ENCODE peak calls at places on chromosome 22, in four cellular contexts. One of them, this sample, is unnamed. For H3K36me3, the result is how much of the 10 kb centered on the place peaks cover.

GRCh38 chr22:43500792-43501785 is 89.3 kb downstream of the MPPED1 start:
- DNase-seq in neural progenitor cell: no peak
- DNase-seq in psoas muscle: no peak
- DNase-seq in right lobe of liver: no peak
- DNase-seq in this sample: no peak

GRCh38 chr22:23569716-23570115 is 10.4 kb downstream of the IGLL1 start:
- DNase-seq in neural progenitor cell: no peak
- DNase-seq in psoas muscle: peak
- DNase-seq in right lobe of liver: no peak
- DNase-seq in this sample: no peak

GRCh38 chr22:38260760-38261477 is 11.9 kb downstream of the TMEM184B start:
- DNase-seq in neural progenitor cell: peak
- DNase-seq in psoas muscle: no peak
- DNase-seq in right lobe of liver: no peak
- DNase-seq in this sample: no peak

GRCh38 chr22:44442186-44442465 is 55.9 kb downstream of the RTL6 start:
- DNase-seq in neural progenitor cell: no peak
- DNase-seq in psoas muscle: no peak
- DNase-seq in right lobe of liver: no peak
- DNase-seq in this sample: no peak

GRCh38 chr22:41831828-41832552 is 915 bp upstream of the SREBF2 start:
- DNase-seq in neural progenitor cell: no peak
- DNase-seq in psoas muscle: no peak
- DNase-seq in right lobe of liver: peak
- DNase-seq in this sample: no peak

GRCh38 chr22:50434849-50435700 is 39.8 kb downstream of the SBF1 start:
- DNase-seq in neural progenitor cell: no peak
- DNase-seq in psoas muscle: peak
- DNase-seq in right lobe of liver: peak
- DNase-seq in this sample: no peak

GRCh38 chr22:18987765-18988164 is 51.7 kb upstream of the PRODH start:
- DNase-seq in neural progenitor cell: peak
- DNase-seq in psoas muscle: no peak
- DNase-seq in right lobe of liver: peak
- DNase-seq in this sample: no peak

GRCh38 chr22:50529416-50530279 is at the start of gene TYMP:
- DNase-seq in neural progenitor cell: peak
- DNase-seq in psoas muscle: peak
- DNase-seq in right lobe of liver: peak
- DNase-seq in this sample: peak

DNA sequence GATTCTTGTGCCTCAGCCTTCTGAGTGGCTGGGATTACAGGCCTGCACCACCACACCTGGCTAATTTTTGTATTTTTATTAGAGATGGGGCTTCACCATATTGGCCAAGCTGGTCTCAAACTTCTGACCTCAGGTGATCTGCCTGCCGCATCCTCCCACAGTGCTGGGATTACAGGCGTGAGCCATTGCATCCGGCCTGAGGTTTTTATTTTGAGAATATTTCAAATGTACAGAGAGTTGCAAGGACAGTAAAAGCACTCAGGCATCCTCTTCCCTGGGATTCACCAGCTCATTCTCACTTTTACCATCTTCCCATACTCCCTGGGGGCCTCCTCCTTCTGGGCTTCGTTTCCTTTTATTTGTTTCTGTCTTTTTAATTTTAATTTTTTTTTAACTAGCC is 12.1 kb downstream of the MED15 start:
- DNase-seq in neural progenitor cell: no peak
- DNase-seq in psoas muscle: no peak
- DNase-seq in right lobe of liver: no peak
- DNase-seq in this sample: no peak
- H3K27ac ChIP-seq in neural progenitor cell: no peak
- H3K27ac ChIP-seq in psoas muscle: no peak
- H3K27ac ChIP-seq in right lobe of liver: no peak
- H3K27ac ChIP-seq in this sample: no peak

DNA sequence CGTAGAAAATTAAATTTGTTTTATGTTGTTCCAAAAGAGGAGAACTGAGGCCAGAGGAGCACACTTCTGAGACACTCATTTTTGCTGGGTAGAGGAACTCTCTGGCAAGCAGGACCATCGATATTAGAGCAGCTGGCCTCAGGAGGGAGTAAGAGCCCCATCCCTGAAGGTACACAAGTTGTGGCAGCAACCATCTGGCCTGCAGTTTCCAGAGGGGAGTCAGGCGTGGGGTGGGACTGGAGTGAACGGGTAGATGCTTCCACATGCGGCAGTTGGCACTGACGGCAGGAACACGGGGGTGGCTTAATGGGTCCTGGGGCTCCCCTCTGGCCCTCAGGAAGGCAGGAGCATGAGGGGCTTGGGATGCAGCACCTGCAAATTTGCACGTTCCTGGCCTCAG is 13.2 kb upstream of the SSTR3 start:
- DNase-seq in neural progenitor cell: no peak
- DNase-seq in psoas muscle: no peak
- DNase-seq in right lobe of liver: no peak
- DNase-seq in this sample: no peak
- TF ChIP-seq CTCF in neural progenitor cell: no peak
- TF ChIP-seq CTCF in psoas muscle: no peak
- TF ChIP-seq CTCF in right lobe of liver: no peak
- TF ChIP-seq CTCF in this sample: no peak

DNA sequence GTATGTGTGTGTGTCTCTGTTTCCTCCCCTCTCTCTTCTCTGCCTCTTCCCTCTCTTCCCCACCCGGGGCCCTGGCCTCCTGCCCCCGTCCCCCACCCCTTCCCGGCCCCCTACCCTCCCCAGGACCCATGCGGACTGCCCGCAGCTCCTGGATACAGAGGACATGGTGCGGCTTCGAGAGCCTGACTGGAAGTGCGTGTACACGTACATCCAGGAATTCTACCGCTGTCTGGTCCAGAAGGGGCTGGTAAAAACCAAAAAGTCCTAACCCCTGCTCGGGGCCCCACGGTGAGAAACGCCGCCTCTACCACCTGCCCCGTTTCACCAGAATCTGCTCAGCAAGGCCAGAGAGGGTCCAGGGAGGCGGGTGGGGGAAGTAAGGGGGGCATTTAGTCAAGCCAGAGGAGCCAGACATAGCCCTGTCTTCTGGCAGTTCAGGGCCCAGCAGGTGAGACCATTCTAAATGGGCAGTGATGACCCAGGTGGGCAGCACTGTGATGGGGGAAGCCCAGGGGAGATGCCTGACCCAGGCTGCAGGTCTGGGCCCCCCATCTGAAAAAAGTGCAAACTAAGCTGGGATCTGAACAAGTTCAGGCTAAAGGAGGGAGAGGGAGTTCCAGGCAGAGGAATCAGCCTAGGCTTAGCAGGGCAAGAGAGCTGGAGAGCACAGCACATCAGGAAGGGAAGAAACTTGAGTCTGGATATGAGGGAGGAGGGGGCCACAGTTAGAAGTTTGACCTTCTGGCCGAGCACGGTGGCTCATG is 6.4 kb downstream of the SELENOM start:
- DNase-seq in neural progenitor cell: no peak
- DNase-seq in psoas muscle: no peak
- DNase-seq in right lobe of liver: no peak
- DNase-seq in this sample: no peak
- H3K36me3 ChIP-seq in neural progenitor cell: under half
- H3K36me3 ChIP-seq in psoas muscle: half or more
- H3K36me3 ChIP-seq in right lobe of liver: under half
- H3K36me3 ChIP-seq in this sample: under half

DNA sequence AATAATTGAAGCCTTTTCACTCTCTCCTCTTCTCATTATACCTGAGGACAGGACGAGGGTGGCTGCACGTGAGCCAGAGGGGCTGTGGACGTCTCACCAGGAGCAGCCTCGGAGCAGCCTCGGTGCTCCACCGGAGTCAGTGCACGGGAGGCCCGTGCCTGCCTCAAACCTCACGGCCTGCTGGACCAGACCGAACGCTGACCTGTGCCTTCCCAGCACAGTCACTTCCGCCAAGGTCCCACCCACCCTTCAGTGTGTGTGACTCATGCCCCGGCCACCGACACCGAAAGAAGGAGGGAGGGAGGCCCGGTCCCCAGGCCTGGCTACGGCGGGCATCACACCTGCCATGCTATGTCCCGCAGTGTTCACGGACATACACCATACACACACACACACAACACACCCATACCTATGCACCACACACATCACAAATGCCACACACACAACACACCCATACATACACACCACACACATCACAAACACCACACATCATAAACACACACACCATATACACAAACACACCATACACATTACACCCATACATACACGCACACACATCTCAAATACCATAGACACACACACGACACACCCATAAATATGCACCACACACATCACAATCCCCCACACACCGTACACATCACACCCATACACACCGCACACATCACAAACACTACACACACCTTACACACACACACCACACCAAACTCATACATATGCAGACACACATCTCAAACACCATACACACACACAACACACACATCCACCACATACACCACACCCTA is 1506.5 kb downstream of the TBC1D22A start:
- DNase-seq in neural progenitor cell: no peak
- DNase-seq in psoas muscle: no peak
- DNase-seq in right lobe of liver: no peak
- DNase-seq in this sample: no peak
- H3K27ac ChIP-seq in neural progenitor cell: no peak
- H3K27ac ChIP-seq in psoas muscle: no peak
- H3K27ac ChIP-seq in right lobe of liver: no peak
- H3K27ac ChIP-seq in this sample: no peak

GRCh38 chr22:36798671-36799066 is 18.2 kb downstream of the PVALB start:
- DNase-seq in neural progenitor cell: no peak
- DNase-seq in psoas muscle: no peak
- DNase-seq in right lobe of liver: no peak
- DNase-seq in this sample: no peak
- TF ChIP-seq CTCF in neural progenitor cell: no peak
- TF ChIP-seq CTCF in psoas muscle: no peak
- TF ChIP-seq CTCF in right lobe of liver: no peak
- TF ChIP-seq CTCF in this sample: no peak

GRCh38 chr22:28600546-28601143 is 79.0 kb downstream of the TTC28 start:
- DNase-seq in neural progenitor cell: peak
- DNase-seq in psoas muscle: no peak
- DNase-seq in right lobe of liver: no peak
- DNase-seq in this sample: no peak
- H3K36me3 ChIP-seq in neural progenitor cell: under half
- H3K36me3 ChIP-seq in psoas muscle: under half
- H3K36me3 ChIP-seq in right lobe of liver: under half
- H3K36me3 ChIP-seq in this sample: under half

DNA sequence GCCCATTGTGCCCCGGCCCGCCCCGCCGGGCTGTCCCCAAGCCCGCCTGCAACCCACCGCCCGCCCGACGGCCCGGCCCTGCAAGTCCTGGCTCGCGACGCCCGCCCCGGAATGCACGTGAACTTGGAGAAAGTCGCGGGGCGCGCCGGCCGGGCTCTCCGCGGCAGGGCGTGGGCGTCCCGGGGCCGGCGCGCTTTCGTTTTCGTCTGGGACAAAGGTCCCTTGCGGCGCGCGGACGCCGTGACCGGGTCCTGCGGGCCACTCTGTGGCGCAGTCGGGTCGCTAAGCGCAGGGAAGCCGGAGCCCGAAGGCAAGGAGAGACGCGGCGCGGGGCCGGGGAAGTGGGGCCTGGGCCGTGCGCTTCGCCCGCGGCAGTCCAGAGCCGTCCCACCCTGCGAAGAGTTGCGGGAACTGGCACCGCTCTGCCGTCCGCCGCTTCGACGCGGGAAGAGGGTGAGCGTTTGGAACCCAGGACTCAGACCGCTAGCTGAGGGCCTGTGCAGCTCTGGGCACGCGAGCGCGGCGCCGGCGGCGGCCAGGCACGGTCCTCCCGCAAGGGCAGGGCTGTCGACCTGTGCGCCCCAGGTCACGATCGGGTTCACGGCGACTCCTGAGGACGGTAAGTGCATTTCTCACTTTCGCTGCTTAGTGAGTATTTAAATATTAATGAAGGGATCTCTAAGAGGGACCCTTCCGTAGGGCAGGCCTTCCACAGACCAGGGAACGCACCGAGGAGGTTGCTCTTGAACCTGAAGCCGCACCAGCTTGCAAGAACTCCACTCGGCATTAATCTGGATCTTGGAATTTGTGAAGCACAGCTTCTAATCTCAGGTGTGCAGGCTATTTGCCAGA is 78.1 kb upstream of the PPARA start:
- DNase-seq in neural progenitor cell: peak
- DNase-seq in psoas muscle: peak
- DNase-seq in right lobe of liver: peak
- DNase-seq in this sample: peak
- H3K27ac ChIP-seq in neural progenitor cell: no peak
- H3K27ac ChIP-seq in psoas muscle: peak
- H3K27ac ChIP-seq in right lobe of liver: peak
- H3K27ac ChIP-seq in this sample: peak

DNA sequence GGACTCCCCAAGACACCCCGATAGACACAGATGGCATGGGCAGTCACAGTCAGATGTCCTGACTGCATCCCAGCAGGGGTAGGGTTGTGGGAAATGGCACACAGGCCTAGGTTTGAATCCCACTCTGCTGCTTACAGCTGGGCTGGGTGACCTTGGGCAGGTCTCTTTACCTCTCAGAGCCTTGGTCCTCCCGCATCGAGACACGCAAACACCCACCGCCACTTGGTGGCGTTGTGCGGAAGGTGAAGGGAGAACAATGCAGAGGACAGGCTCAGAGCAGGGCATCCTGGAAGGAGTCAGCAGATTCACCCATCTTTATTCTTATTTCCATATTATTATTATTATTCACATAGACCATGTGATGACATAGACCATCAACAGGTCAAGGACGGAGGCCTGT is 140.5 kb downstream of the MIAT start:
- DNase-seq in neural progenitor cell: peak
- DNase-seq in psoas muscle: no peak
- DNase-seq in right lobe of liver: no peak
- DNase-seq in this sample: no peak
- TF ChIP-seq CTCF in neural progenitor cell: peak
- TF ChIP-seq CTCF in psoas muscle: no peak
- TF ChIP-seq CTCF in right lobe of liver: no peak
- TF ChIP-seq CTCF in this sample: no peak

GRCh38 chr22:45508814-45509213 is 6.1 kb downstream of the FBLN1 start:
- DNase-seq in neural progenitor cell: no peak
- DNase-seq in psoas muscle: no peak
- DNase-seq in right lobe of liver: no peak
- DNase-seq in this sample: no peak

GRCh38 chr22:45512363-45512762 is 9.7 kb downstream of the FBLN1 start:
- DNase-seq in neural progenitor cell: no peak
- DNase-seq in psoas muscle: no peak
- DNase-seq in right lobe of liver: no peak
- DNase-seq in this sample: no peak

GRCh38 chr22:45510376-45511232 is 7.9 kb downstream of the FBLN1 start:
- DNase-seq in neural progenitor cell: no peak
- DNase-seq in psoas muscle: peak
- DNase-seq in right lobe of liver: no peak
- DNase-seq in this sample: no peak

GRCh38 chr22:45515678-45516077 is 13.0 kb downstream of the FBLN1 start:
- DNase-seq in neural progenitor cell: no peak
- DNase-seq in psoas muscle: peak
- DNase-seq in right lobe of liver: no peak
- DNase-seq in this sample: no peak

GRCh38 chr22:45511847-45512261 is 9.2 kb downstream of the FBLN1 start:
- DNase-seq in neural progenitor cell: no peak
- DNase-seq in psoas muscle: peak
- DNase-seq in right lobe of liver: no peak
- DNase-seq in this sample: peak
- H3K36me3 ChIP-seq in neural progenitor cell: under half
- H3K36me3 ChIP-seq in psoas muscle: under half
- H3K36me3 ChIP-seq in right lobe of liver: under half
- H3K36me3 ChIP-seq in this sample: under half